ENCODE peak calls at places on chromosomes 2 and 18, in ten cellular contexts. W is H7, Q is breast epithelium, B is RWPE1, G is DMS153, L is cerebellar cortex, O is aorta, Z is posterior cingulate gyrus, I is substantia nigra, N is psoas muscle. M is an unnamed sample.

GRCh38 chr2:214077727-214078126 is 333.1 kb upstream of the VWC2L start:
- DNase-seq in G (no peak), B (no peak), N (no peak), Z (no peak), W (no peak), I (no peak), L (no peak), O (no peak), Q (no peak), M (no peak)

GRCh38 chr2:207014424-207014823 is 75.1 kb downstream of the CPO start:
- DNase-seq in L (no peak), Z (no peak), Q (no peak), I (no peak), W (no peak), B (peak), N (no peak), O (no peak), G (no peak), M (no peak)

GRCh38 chr2:11746376-11746806 is at the start of gene LPIN1:
- DNase-seq in I (peak), O (peak), G (peak), B (peak), L (peak), Q (peak), W (peak), Z (peak), N (peak), M (peak)

GRCh38 chr2:108315408-108316193 is 26.9 kb downstream of the SULT1C2 start:
- DNase-seq in Q (no peak), I (no peak), Z (no peak), G (no peak), O (no peak), L (peak), B (no peak), W (no peak), N (no peak), M (peak)

GRCh38 chr2:67641709-67642397 is 244.7 kb downstream of the ETAA1 start:
- DNase-seq in B (no peak), W (no peak), O (no peak), N (no peak), Q (no peak), Z (no peak), I (no peak), G (no peak), L (peak), M (no peak)

GRCh38 chr2:178718283-178718682 is 88.9 kb downstream of the TTN start:
- DNase-seq in Z (no peak), W (no peak), N (no peak), G (peak), L (no peak), Q (no peak), O (no peak), B (no peak), I (no peak), M (no peak)

GRCh38 chr18:5894613-5895299 is 566 bp downstream of the TMEM200C start:
- DNase-seq in O (peak), I (peak), N (peak), W (peak), G (no peak), B (no peak), Q (peak), Z (peak), L (no peak), M (no peak)

GRCh38 chr2:86772626-86773025 is 18.1 kb downstream of the CD8A start:
- DNase-seq in G (no peak), B (no peak), W (no peak), Z (no peak), L (no peak), I (no peak), Q (no peak), N (no peak), O (no peak), M (no peak)

GRCh38 chr18:73462092-73462491 is 594.3 kb upstream of the NETO1 start:
- DNase-seq in L (no peak), O (no peak), N (no peak), Q (no peak), I (no peak), B (no peak), G (peak), W (no peak), Z (no peak), M (no peak)

GRCh38 chr18:48292229-48292628 is 117.0 kb downstream of the ZBTB7C start:
- DNase-seq in I (no peak), Z (no peak), G (no peak), L (no peak), O (no peak), B (no peak), N (no peak), Q (no peak), W (no peak), M (no peak)

GRCh38 chr18:24176727-24177416 is 38.0 kb downstream of the CABYR start:
- DNase-seq in I (peak), Z (peak), Q (no peak), L (peak), O (peak), N (peak), G (no peak), W (peak), B (peak), M (peak)

GRCh38 chr2:43880952-43881351 is 42.2 kb downstream of the ABCG8 start:
- DNase-seq in Q (no peak), W (no peak), I (no peak), G (no peak), O (no peak), B (no peak), Z (no peak), N (no peak), L (no peak), M (no peak)

GRCh38 chr2:68993660-68994059 is 19.2 kb downstream of the GKN1 start:
- DNase-seq in N (no peak), B (no peak), O (no peak), I (peak), Q (no peak), L (no peak), W (no peak), G (no peak), Z (no peak), M (no peak)

GRCh38 chr2:100879296-100879695 is 59.4 kb downstream of the NPAS2 start:
- DNase-seq in Q (no peak), O (no peak), L (no peak), W (no peak), I (no peak), G (no peak), Z (no peak), B (no peak), N (no peak), M (no peak)

GRCh38 chr2:118387509-118387908 is 299.2 kb downstream of the INSIG2 start:
- DNase-seq in W (no peak), N (no peak), Q (no peak), Z (no peak), B (peak), G (no peak), O (no peak), L (no peak), I (no peak), M (no peak)

GRCh38 chr2:104734937-104735586 is 118.9 kb upstream of the POU3F3 start:
- DNase-seq in Z (no peak), W (no peak), N (no peak), L (no peak), B (no peak), Q (no peak), O (no peak), I (no peak), G (peak), M (no peak)

GRCh38 chr2:226136739-226137138 is 662.9 kb downstream of the IRS1 start:
- DNase-seq in G (no peak), L (no peak), Z (peak), O (no peak), B (no peak), N (no peak), Q (no peak), W (no peak), I (no peak), M (no peak)

GRCh38 chr2:133599211-133599610 is 30.9 kb upstream of the NCKAP5 start:
- DNase-seq in Q (no peak), B (no peak), W (no peak), Z (no peak), G (no peak), I (no peak), L (no peak), O (no peak), N (no peak), M (no peak)